ENCODE peak calls at places on chromosomes 3 and 15, in four cellular contexts. One of them, this sample, is unnamed.

GRCh38 chr15:60914360-60914759 is 314.7 kb downstream of the RORA start:
- DNase-seq in endothelial cell: no peak
- DNase-seq in astrocyte: no peak
- DNase-seq in COR-L47: no peak
- DNase-seq in this sample: no peak

GRCh38 chr3:111668912-111669488 is 73.9 kb upstream of the ZBED2 start:
- DNase-seq in endothelial cell: no peak
- DNase-seq in astrocyte: peak; percentile 61
- DNase-seq in COR-L47: peak; percentile 77
- DNase-seq in this sample: no peak

GRCh38 chr3:157075693-157076420 is 84.1 kb downstream of the CCNL1 start:
- DNase-seq in endothelial cell: no peak
- DNase-seq in astrocyte: no peak
- DNase-seq in COR-L47: no peak
- DNase-seq in this sample: no peak

GRCh38 chr3:136929984-136930671 is 27.7 kb upstream of the IL20RB start:
- DNase-seq in endothelial cell: no peak
- DNase-seq in astrocyte: no peak
- DNase-seq in COR-L47: no peak
- DNase-seq in this sample: no peak

GRCh38 chr3:128504957-128505730 is 12.1 kb upstream of the GATA2 start:
- DNase-seq in endothelial cell: no peak
- DNase-seq in astrocyte: no peak
- DNase-seq in COR-L47: no peak
- DNase-seq in this sample: no peak

GRCh38 chr3:51681453-51681852 is 10.4 kb downstream of the TEX264 start:
- DNase-seq in endothelial cell: no peak
- DNase-seq in astrocyte: no peak
- DNase-seq in COR-L47: no peak
- DNase-seq in this sample: no peak

GRCh38 chr15:73996939-73997338 is 2.4 kb downstream of the PML start:
- DNase-seq in endothelial cell: peak; percentile 30
- DNase-seq in astrocyte: no peak
- DNase-seq in COR-L47: no peak
- DNase-seq in this sample: no peak

GRCh38 chr15:37824717-37825382 is 109.6 kb upstream of the TMCO5A start:
- DNase-seq in endothelial cell: no peak
- DNase-seq in astrocyte: peak; percentile 97
- DNase-seq in COR-L47: no peak
- DNase-seq in this sample: peak; percentile 33

GRCh38 chr3:14837864-14838263 is 19.1 kb downstream of the FGD5 start:
- DNase-seq in endothelial cell: no peak
- DNase-seq in astrocyte: no peak
- DNase-seq in COR-L47: no peak
- DNase-seq in this sample: no peak

GRCh38 chr15:64046347-64047153 is at the start of gene DAPK2:
- DNase-seq in endothelial cell: peak; percentile 82
- DNase-seq in astrocyte: peak; percentile 26
- DNase-seq in COR-L47: peak; percentile 17
- DNase-seq in this sample: peak; percentile 80

GRCh38 chr3:184336484-184337230 is 743 bp upstream of the FAM131A start:
- DNase-seq in endothelial cell: no peak
- DNase-seq in astrocyte: peak; percentile 62
- DNase-seq in COR-L47: peak; percentile 10
- DNase-seq in this sample: no peak

GRCh38 chr15:27669641-27670040 is 429.5 kb downstream of the OCA2 start:
- DNase-seq in endothelial cell: no peak
- DNase-seq in astrocyte: no peak
- DNase-seq in COR-L47: no peak
- DNase-seq in this sample: no peak